ENCODE peak calls at places on chromosomes 11 and 22, in four cellular contexts. Q is caudate nucleus, R is kidney, K is right lobe of liver. W is an unnamed sample.

GRCh38 chr11:70315726-70316125 is 45.2 kb downstream of the PPFIA1 start:
- DNase-seq in Q (no peak), K (no peak), R (no peak), W (no peak)

GRCh38 chr22:49303781-49304461 is 523.8 kb downstream of the BRD1 start:
- DNase-seq in K (no peak), Q (no peak), R (peak; percentile 45), W (no peak)

GRCh38 chr11:84854498-84854880 is 772.7 kb downstream of the DLG2 start:
- DNase-seq in R (no peak), K (no peak), Q (no peak), W (no peak)

GRCh38 chr11:126992804-126993111 is 7.8 kb downstream of the KIRREL3 start:
- DNase-seq in Q (no peak), K (no peak), R (no peak), W (no peak)

GRCh38 chr11:132499661-132500060 is 1032.6 kb downstream of the OPCML start:
- DNase-seq in R (no peak), K (no peak), Q (no peak), W (no peak)

GRCh38 chr11:44673691-44674090 is 53.1 kb upstream of the TSPAN18 start:
- DNase-seq in K (no peak), R (no peak), Q (no peak), W (no peak)

GRCh38 chr11:102791271-102792036 is 6.5 kb downstream of the MMP1 start:
- DNase-seq in K (no peak), R (no peak), Q (no peak), W (no peak)

GRCh38 chr11:39724404-39724803 is 1735.0 kb downstream of the LRRC4C start:
- DNase-seq in R (no peak), Q (no peak), K (no peak), W (no peak)

GRCh38 chr11:77557553-77557952 is 32.2 kb upstream of the AQP11 start:
- DNase-seq in K (no peak), Q (no peak), R (no peak), W (no peak)

GRCh38 chr11:112167145-112167544 is at the start of gene TEX12:
- DNase-seq in Q (no peak), K (no peak), R (no peak), W (no peak)
- H3K27ac ChIP-seq in Q (no peak within 1 kb of the TSS), K (no peak within 1 kb of the TSS), R (no peak within 1 kb of the TSS), W (no peak within 1 kb of the TSS)

GRCh38 chr11:64622681-64623080 is 31.7 kb downstream of the SLC22A12 start:
- DNase-seq in Q (no peak), R (no peak), K (no peak), W (no peak)

GRCh38 chr11:64619811-64620285 is 28.8 kb downstream of the SLC22A12 start:
- DNase-seq in Q (no peak), K (peak; percentile 67), R (no peak), W (peak; percentile 70)

GRCh38 chr11:64619196-64619595 is 28.2 kb downstream of the SLC22A12 start:
- DNase-seq in Q (no peak), K (no peak), R (no peak), W (no peak)

GRCh38 chr11:64621283-64622019 is 30.4 kb downstream of the SLC22A12 start:
- DNase-seq in K (no peak), R (no peak), Q (no peak), W (no peak)

DNA sequence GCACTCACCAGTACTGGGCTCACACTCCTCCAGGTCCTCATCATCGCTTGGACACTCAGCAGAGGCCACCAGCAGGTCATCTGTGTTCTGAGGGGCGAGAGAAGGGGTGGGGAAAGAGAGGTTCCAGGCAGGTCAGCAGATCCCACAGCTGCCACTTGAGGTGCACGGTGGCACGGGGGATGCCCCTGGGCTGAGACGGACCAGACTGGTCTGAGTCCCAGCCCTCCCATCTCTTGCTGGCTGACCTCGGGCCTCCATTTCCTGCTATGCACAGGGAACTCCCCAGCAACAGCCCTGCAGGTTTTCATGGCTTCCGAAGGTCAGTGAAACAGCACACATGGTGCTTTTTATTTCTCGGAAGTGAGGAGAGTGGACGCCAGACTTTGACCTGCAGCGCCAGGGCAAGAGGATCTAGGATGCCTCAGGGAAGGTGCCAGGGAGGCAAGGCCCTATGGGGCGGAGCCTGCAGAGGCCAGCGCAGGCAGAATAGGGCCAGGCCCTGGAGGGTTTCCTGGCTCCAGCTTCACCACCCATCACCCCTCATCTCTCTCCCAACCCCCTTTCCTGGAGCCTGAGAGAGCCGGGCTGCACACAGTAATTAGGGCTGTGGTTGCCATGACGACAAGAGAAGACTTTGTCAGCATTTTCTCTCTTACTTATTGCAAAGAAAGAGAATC is 29.4 kb downstream of the SLC22A12 start:
- DNase-seq in Q (no peak), R (no peak), K (peak; percentile 82), W (peak; percentile 82)
- H3K27ac ChIP-seq in Q (peak overlapping the region; percentile 60), R (peak overlapping the region; percentile 74), K (peak overlapping the region; percentile 42), W (peak overlapping the region; percentile 53)

GRCh38 chr22:39719559-39720450 is 149.3 kb downstream of the CACNA1I start:
- DNase-seq in R (no peak), Q (no peak), K (no peak), W (no peak)
- H3K27ac ChIP-seq in R (no peak overlapping the region), Q (no peak overlapping the region), K (no peak overlapping the region), W (no peak overlapping the region)

GRCh38 chr11:120689591-120689990 is 178.0 kb downstream of the GRIK4 start:
- DNase-seq in R (no peak), Q (no peak), K (no peak), W (no peak)
- H3K27ac ChIP-seq in R (no peak overlapping the region), Q (no peak overlapping the region), K (no peak overlapping the region), W (no peak overlapping the region)

GRCh38 chr22:26753125-26753862 is 95.9 kb downstream of the MIAT start:
- DNase-seq in R (no peak), Q (no peak), K (no peak), W (no peak)
- H3K27ac ChIP-seq in R (no peak overlapping the region), Q (no peak overlapping the region), K (no peak overlapping the region), W (no peak overlapping the region)

GRCh38 chr11:86849679-86850078 is 49.3 kb downstream of the PRSS23 start:
- DNase-seq in K (no peak), R (no peak), Q (no peak), W (no peak)
- H3K27ac ChIP-seq in K (no peak overlapping the region), R (no peak overlapping the region), Q (no peak overlapping the region), W (no peak overlapping the region)

DNA sequence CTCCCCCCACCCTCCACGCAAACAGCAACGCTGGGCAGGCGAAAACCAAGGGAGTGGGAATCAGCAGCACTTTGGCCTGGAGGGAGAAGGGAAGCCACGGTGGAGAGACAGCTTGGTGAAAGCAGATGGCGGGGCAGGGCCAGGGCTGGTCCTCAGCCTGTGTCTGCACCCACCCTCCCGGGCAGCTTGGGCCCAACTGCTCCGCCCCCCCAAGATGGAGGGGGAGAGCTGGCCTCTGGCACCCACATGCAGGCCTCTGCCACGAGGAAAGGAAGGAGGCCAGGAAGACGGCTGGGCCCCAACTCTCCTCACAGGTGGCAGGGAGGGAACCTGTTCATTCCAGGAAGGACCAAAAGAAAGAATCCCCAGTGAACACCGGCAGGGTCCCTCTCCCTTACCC is 17.9 kb downstream of the MAFF start:
- DNase-seq in K (no peak), Q (no peak), R (no peak), W (no peak)
- H3K27ac ChIP-seq in K (peak overlapping the region; percentile 60), Q (peak overlapping the region; percentile 36), R (peak overlapping the region; percentile 92), W (no peak overlapping the region)

GRCh38 chr11:66886671-66887221 is 29.9 kb downstream of the LRFN4 start:
- DNase-seq in R (peak; percentile 82), Q (no peak), K (no peak), W (no peak)
- H3K27ac ChIP-seq in R (no peak overlapping the region), Q (no peak overlapping the region), K (no peak overlapping the region), W (peak overlapping the region; percentile 70)

GRCh38 chr22:20654343-20655208 is 119.3 kb upstream of the SERPIND1 start:
- DNase-seq in K (no peak), Q (no peak), R (peak; percentile 48), W (no peak)
- H3K27ac ChIP-seq in K (no peak overlapping the region), Q (no peak overlapping the region), R (no peak overlapping the region), W (no peak overlapping the region)

GRCh38 chr11:79066456-79067354 is 374.1 kb downstream of the TENM4 start:
- DNase-seq in Q (no peak), R (no peak), K (no peak), W (no peak)
- H3K27ac ChIP-seq in Q (no peak overlapping the region), R (no peak overlapping the region), K (no peak overlapping the region), W (no peak overlapping the region)

W was measured in SK-N-MC.